ENCODE peak calls at places on chromosomes 3 and 15, in nine cellular contexts. One of them, this sample, is unnamed.

GRCh38 chr15:45253330-45253729 is 1.3 kb downstream of the SLC28A2 start:
- DNase-seq in K562: no peak
- DNase-seq in upper lobe of left lung: no peak
- DNase-seq in heart left ventricle: no peak
- DNase-seq in H54: no peak
- DNase-seq in A549: no peak
- DNase-seq in transverse colon: no peak
- DNase-seq in HCT116: no peak
- DNase-seq in spleen: no peak
- DNase-seq in this sample: no peak

GRCh38 chr3:111794701-111795100 is 64.4 kb upstream of the PHLDB2 start:
- DNase-seq in H54: no peak
- DNase-seq in K562: no peak
- DNase-seq in transverse colon: no peak
- DNase-seq in spleen: no peak
- DNase-seq in upper lobe of left lung: no peak
- DNase-seq in A549: no peak
- DNase-seq in HCT116: no peak
- DNase-seq in heart left ventricle: no peak
- DNase-seq in this sample: no peak

GRCh38 chr3:151843275-151843674 is 29.4 kb downstream of the AADAC start:
- DNase-seq in spleen: no peak
- DNase-seq in transverse colon: no peak
- DNase-seq in heart left ventricle: no peak
- DNase-seq in upper lobe of left lung: no peak
- DNase-seq in H54: no peak
- DNase-seq in A549: peak
- DNase-seq in HCT116: no peak
- DNase-seq in K562: no peak
- DNase-seq in this sample: no peak

GRCh38 chr3:135851201-135852061 is 114.1 kb upstream of the PPP2R3A start:
- DNase-seq in upper lobe of left lung: no peak
- DNase-seq in HCT116: no peak
- DNase-seq in spleen: no peak
- DNase-seq in heart left ventricle: no peak
- DNase-seq in transverse colon: no peak
- DNase-seq in H54: no peak
- DNase-seq in K562: no peak
- DNase-seq in A549: no peak
- DNase-seq in this sample: no peak

GRCh38 chr3:64880926-64881325 is 193.1 kb upstream of the ADAMTS9 start:
- DNase-seq in K562: no peak
- DNase-seq in upper lobe of left lung: no peak
- DNase-seq in heart left ventricle: no peak
- DNase-seq in HCT116: no peak
- DNase-seq in transverse colon: no peak
- DNase-seq in A549: no peak
- DNase-seq in H54: no peak
- DNase-seq in spleen: no peak
- DNase-seq in this sample: no peak

GRCh38 chr3:49709852-49710251 is 9.6 kb downstream of the AMIGO3 start:
- DNase-seq in transverse colon: no peak
- DNase-seq in heart left ventricle: no peak
- DNase-seq in K562: no peak
- DNase-seq in HCT116: no peak
- DNase-seq in H54: no peak
- DNase-seq in spleen: peak
- DNase-seq in upper lobe of left lung: no peak
- DNase-seq in A549: no peak
- DNase-seq in this sample: no peak

GRCh38 chr3:28799084-28799483 is 450.5 kb upstream of the AZI2 start:
- DNase-seq in transverse colon: no peak
- DNase-seq in H54: no peak
- DNase-seq in spleen: no peak
- DNase-seq in K562: no peak
- DNase-seq in HCT116: peak
- DNase-seq in A549: peak
- DNase-seq in heart left ventricle: no peak
- DNase-seq in upper lobe of left lung: no peak
- DNase-seq in this sample: no peak

GRCh38 chr3:146187334-146187950 is 26.5 kb upstream of the PLOD2 start:
- DNase-seq in transverse colon: no peak
- DNase-seq in H54: no peak
- DNase-seq in A549: peak
- DNase-seq in upper lobe of left lung: no peak
- DNase-seq in K562: no peak
- DNase-seq in spleen: no peak
- DNase-seq in heart left ventricle: no peak
- DNase-seq in HCT116: peak
- DNase-seq in this sample: peak

GRCh38 chr15:25242166-25242879 is 196.5 kb downstream of the UBE3A start:
- DNase-seq in HCT116: no peak
- DNase-seq in upper lobe of left lung: no peak
- DNase-seq in heart left ventricle: no peak
- DNase-seq in transverse colon: no peak
- DNase-seq in K562: no peak
- DNase-seq in A549: no peak
- DNase-seq in spleen: peak
- DNase-seq in H54: no peak
- DNase-seq in this sample: peak

GRCh38 chr3:105274536-105274935 is 92.2 kb upstream of the ALCAM start:
- DNase-seq in HCT116: no peak
- DNase-seq in spleen: no peak
- DNase-seq in K562: no peak
- DNase-seq in H54: no peak
- DNase-seq in A549: peak
- DNase-seq in transverse colon: no peak
- DNase-seq in upper lobe of left lung: no peak
- DNase-seq in heart left ventricle: no peak
- DNase-seq in this sample: no peak

GRCh38 chr3:171001957-171002694 is 24.4 kb downstream of the SLC2A2 start:
- DNase-seq in H54: no peak
- DNase-seq in K562: no peak
- DNase-seq in transverse colon: peak
- DNase-seq in spleen: no peak
- DNase-seq in heart left ventricle: no peak
- DNase-seq in upper lobe of left lung: no peak
- DNase-seq in HCT116: no peak
- DNase-seq in A549: peak
- DNase-seq in this sample: no peak

GRCh38 chr3:106290304-106290997 is 421.6 kb upstream of the CBLB start:
- DNase-seq in HCT116: no peak
- DNase-seq in spleen: no peak
- DNase-seq in A549: no peak
- DNase-seq in heart left ventricle: no peak
- DNase-seq in upper lobe of left lung: no peak
- DNase-seq in transverse colon: no peak
- DNase-seq in K562: no peak
- DNase-seq in H54: no peak
- DNase-seq in this sample: no peak

GRCh38 chr3:37052860-37053259 is 59.5 kb downstream of the MLH1 start:
- DNase-seq in heart left ventricle: no peak
- DNase-seq in H54: no peak
- DNase-seq in K562: no peak
- DNase-seq in transverse colon: no peak
- DNase-seq in A549: no peak
- DNase-seq in upper lobe of left lung: no peak
- DNase-seq in spleen: no peak
- DNase-seq in HCT116: no peak
- DNase-seq in this sample: no peak

GRCh38 chr3:129312021-129312639 is 33.5 kb downstream of the HMCES start:
- DNase-seq in upper lobe of left lung: no peak
- DNase-seq in spleen: no peak
- DNase-seq in A549: no peak
- DNase-seq in heart left ventricle: no peak
- DNase-seq in K562: no peak
- DNase-seq in H54: no peak
- DNase-seq in HCT116: no peak
- DNase-seq in transverse colon: peak
- DNase-seq in this sample: no peak

GRCh38 chr3:149151843-149152242 is 22.4 kb downstream of the HPS3 start:
- DNase-seq in upper lobe of left lung: no peak
- DNase-seq in K562: peak
- DNase-seq in transverse colon: no peak
- DNase-seq in spleen: no peak
- DNase-seq in heart left ventricle: no peak
- DNase-seq in A549: no peak
- DNase-seq in H54: no peak
- DNase-seq in HCT116: no peak
- DNase-seq in this sample: no peak

GRCh38 chr3:55160241-55160877 is 232.5 kb upstream of the LRTM1 start:
- DNase-seq in upper lobe of left lung: no peak
- DNase-seq in heart left ventricle: peak
- DNase-seq in HCT116: no peak
- DNase-seq in A549: no peak
- DNase-seq in K562: no peak
- DNase-seq in transverse colon: peak
- DNase-seq in H54: peak
- DNase-seq in spleen: no peak
- DNase-seq in this sample: no peak

GRCh38 chr15:97096303-97096835 is 765.9 kb downstream of the NR2F2 start:
- DNase-seq in HCT116: no peak
- DNase-seq in transverse colon: no peak
- DNase-seq in spleen: no peak
- DNase-seq in H54: no peak
- DNase-seq in K562: no peak
- DNase-seq in A549: no peak
- DNase-seq in upper lobe of left lung: no peak
- DNase-seq in heart left ventricle: no peak
- DNase-seq in this sample: no peak

GRCh38 chr3:58623961-58624360 is 42.6 kb downstream of the FAM3D start:
- DNase-seq in HCT116: no peak
- DNase-seq in K562: no peak
- DNase-seq in H54: no peak
- DNase-seq in upper lobe of left lung: no peak
- DNase-seq in A549: no peak
- DNase-seq in spleen: no peak
- DNase-seq in heart left ventricle: no peak
- DNase-seq in transverse colon: no peak
- DNase-seq in this sample: no peak

GRCh38 chr3:134353171-134353825 is 20.9 kb downstream of the AMOTL2 start:
- DNase-seq in HCT116: no peak
- DNase-seq in A549: no peak
- DNase-seq in transverse colon: no peak
- DNase-seq in heart left ventricle: no peak
- DNase-seq in H54: no peak
- DNase-seq in K562: no peak
- DNase-seq in spleen: peak
- DNase-seq in upper lobe of left lung: no peak
- DNase-seq in this sample: no peak

GRCh38 chr3:134354612-134355275 is 19.5 kb downstream of the AMOTL2 start:
- DNase-seq in heart left ventricle: no peak
- DNase-seq in A549: no peak
- DNase-seq in transverse colon: no peak
- DNase-seq in upper lobe of left lung: no peak
- DNase-seq in H54: no peak
- DNase-seq in K562: no peak
- DNase-seq in HCT116: no peak
- DNase-seq in spleen: peak
- DNase-seq in this sample: no peak

GRCh38 chr3:134352031-134352671 is 22.1 kb downstream of the AMOTL2 start:
- DNase-seq in A549: no peak
- DNase-seq in spleen: no peak
- DNase-seq in heart left ventricle: no peak
- DNase-seq in H54: no peak
- DNase-seq in upper lobe of left lung: no peak
- DNase-seq in K562: no peak
- DNase-seq in transverse colon: no peak
- DNase-seq in HCT116: no peak
- DNase-seq in this sample: peak

GRCh38 chr3:134355416-134355815 is 18.8 kb downstream of the AMOTL2 start:
- DNase-seq in upper lobe of left lung: no peak
- DNase-seq in K562: no peak
- DNase-seq in transverse colon: no peak
- DNase-seq in A549: no peak
- DNase-seq in spleen: peak
- DNase-seq in HCT116: no peak
- DNase-seq in heart left ventricle: no peak
- DNase-seq in H54: no peak
- DNase-seq in this sample: no peak

GRCh38 chr3:134353831-134354611 is 20.2 kb downstream of the AMOTL2 start:
- DNase-seq in A549: no peak
- DNase-seq in H54: no peak
- DNase-seq in K562: no peak
- DNase-seq in HCT116: no peak
- DNase-seq in transverse colon: peak
- DNase-seq in heart left ventricle: no peak
- DNase-seq in upper lobe of left lung: peak
- DNase-seq in spleen: peak
- DNase-seq in this sample: no peak
- TF ChIP-seq POLR2A in A549: no peak
- TF ChIP-seq POLR2A in H54: no peak
- TF ChIP-seq POLR2A in K562: no peak
- TF ChIP-seq POLR2A in HCT116: no peak
- TF ChIP-seq POLR2A in transverse colon: no peak
- TF ChIP-seq POLR2A in heart left ventricle: no peak
- TF ChIP-seq POLR2A in upper lobe of left lung: no peak
- TF ChIP-seq POLR2A in spleen: no peak
- TF ChIP-seq POLR2A in this sample: no peak

GRCh38 chr3:186990878-186991308 is 60.6 kb downstream of the ST6GAL1 start:
- DNase-seq in upper lobe of left lung: no peak
- DNase-seq in heart left ventricle: no peak
- DNase-seq in spleen: no peak
- DNase-seq in K562: no peak
- DNase-seq in H54: peak
- DNase-seq in A549: no peak
- DNase-seq in transverse colon: no peak
- DNase-seq in HCT116: peak
- DNase-seq in this sample: peak
- TF ChIP-seq POLR2A in upper lobe of left lung: no peak
- TF ChIP-seq POLR2A in heart left ventricle: no peak
- TF ChIP-seq POLR2A in spleen: no peak
- TF ChIP-seq POLR2A in K562: no peak
- TF ChIP-seq POLR2A in H54: no peak
- TF ChIP-seq POLR2A in A549: no peak
- TF ChIP-seq POLR2A in transverse colon: no peak
- TF ChIP-seq POLR2A in HCT116: no peak
- TF ChIP-seq POLR2A in this sample: no peak

DNA sequence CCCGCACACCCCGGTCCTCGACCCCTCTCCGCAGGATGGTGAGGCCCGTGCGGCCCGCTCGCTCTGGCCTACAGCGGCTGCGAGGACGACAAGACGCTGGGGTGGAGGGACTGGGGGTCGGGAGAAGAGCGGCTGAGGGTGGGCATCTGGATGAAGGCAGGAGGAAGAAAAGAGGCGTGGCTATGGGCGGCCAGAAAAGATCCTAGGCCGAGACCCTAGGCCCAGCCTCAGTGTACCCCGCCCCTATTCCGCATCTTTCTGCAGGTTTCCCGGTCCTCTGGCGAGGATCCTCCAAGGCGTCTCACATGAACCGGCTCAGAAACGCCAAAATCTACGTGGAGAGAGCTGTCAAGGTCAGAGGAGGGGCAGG is 280 bp downstream of the TTLL3 start:
- DNase-seq in A549: no peak
- DNase-seq in HCT116: no peak
- DNase-seq in K562: no peak
- DNase-seq in spleen: no peak
- DNase-seq in transverse colon: no peak
- DNase-seq in upper lobe of left lung: no peak
- DNase-seq in H54: no peak
- DNase-seq in heart left ventricle: no peak
- DNase-seq in this sample: no peak
- TF ChIP-seq POLR2A in A549: no peak
- TF ChIP-seq POLR2A in HCT116: no peak
- TF ChIP-seq POLR2A in K562: no peak
- TF ChIP-seq POLR2A in spleen: no peak
- TF ChIP-seq POLR2A in transverse colon: no peak
- TF ChIP-seq POLR2A in upper lobe of left lung: no peak
- TF ChIP-seq POLR2A in H54: no peak
- TF ChIP-seq POLR2A in heart left ventricle: no peak
- TF ChIP-seq POLR2A in this sample: no peak

GRCh38 chr15:60397772-60398445 is at the start of gene ANXA2:
- DNase-seq in K562: peak
- DNase-seq in spleen: peak
- DNase-seq in HCT116: peak
- DNase-seq in A549: peak
- DNase-seq in upper lobe of left lung: peak
- DNase-seq in H54: peak
- DNase-seq in transverse colon: peak
- DNase-seq in heart left ventricle: peak
- DNase-seq in this sample: peak
- TF ChIP-seq POLR2A in K562: peak
- TF ChIP-seq POLR2A in spleen: no peak
- TF ChIP-seq POLR2A in HCT116: peak
- TF ChIP-seq POLR2A in A549: peak
- TF ChIP-seq POLR2A in upper lobe of left lung: peak
- TF ChIP-seq POLR2A in H54: peak
- TF ChIP-seq POLR2A in transverse colon: peak
- TF ChIP-seq POLR2A in heart left ventricle: peak
- TF ChIP-seq POLR2A in this sample: peak